ENCODE peak calls at places on chromosomes 3 and 15, in seven cellular contexts. One of them, this sample, is unnamed.

GRCh38 chr3:134453631-134454030 is 32.2 kb downstream of the ANAPC13 start:
- DNase-seq in stimulated activated naive CD8-positive, alpha-beta T cell treated with anti-CD3 and anti-CD28 coated beads, Interleukin-15, amount 100 ng/mL, for 72 hours: no peak
- DNase-seq in SHP77 treated with DMSO at 0.1 percent for 48 hours: no peak
- DNase-seq in activated CD4-positive, alpha-beta T cell treated with anti-CD3 and anti-CD28 coated beads, Interleukin-2, amount 10 ng/mL, durations not matched to agents 7 days and 5 days: no peak
- DNase-seq in stimulated activated CD4-positive, alpha-beta T cell treated with anti-CD3 and anti-CD28 coated beads, Interleukin-2, amount 100 ng/mL, for 24 hours: no peak
- DNase-seq in endothelial cell: no peak
- DNase-seq in Right ventricle myocardium superior: no peak
- DNase-seq in this sample: no peak

GRCh38 chr3:119628816-119629445 is 31.2 kb downstream of the PLA1A start:
- DNase-seq in stimulated activated naive CD8-positive, alpha-beta T cell treated with anti-CD3 and anti-CD28 coated beads, Interleukin-15, amount 100 ng/mL, for 72 hours: no peak
- DNase-seq in SHP77 treated with DMSO at 0.1 percent for 48 hours: no peak
- DNase-seq in activated CD4-positive, alpha-beta T cell treated with anti-CD3 and anti-CD28 coated beads, Interleukin-2, amount 10 ng/mL, durations not matched to agents 7 days and 5 days: no peak
- DNase-seq in stimulated activated CD4-positive, alpha-beta T cell treated with anti-CD3 and anti-CD28 coated beads, Interleukin-2, amount 100 ng/mL, for 24 hours: no peak
- DNase-seq in endothelial cell: no peak
- DNase-seq in Right ventricle myocardium superior: no peak
- DNase-seq in this sample: no peak

GRCh38 chr3:73516656-73517055 is 108.1 kb downstream of the PDZRN3 start:
- DNase-seq in stimulated activated naive CD8-positive, alpha-beta T cell treated with anti-CD3 and anti-CD28 coated beads, Interleukin-15, amount 100 ng/mL, for 72 hours: no peak
- DNase-seq in SHP77 treated with DMSO at 0.1 percent for 48 hours: peak
- DNase-seq in activated CD4-positive, alpha-beta T cell treated with anti-CD3 and anti-CD28 coated beads, Interleukin-2, amount 10 ng/mL, durations not matched to agents 7 days and 5 days: no peak
- DNase-seq in stimulated activated CD4-positive, alpha-beta T cell treated with anti-CD3 and anti-CD28 coated beads, Interleukin-2, amount 100 ng/mL, for 24 hours: no peak
- DNase-seq in endothelial cell: no peak
- DNase-seq in Right ventricle myocardium superior: peak
- DNase-seq in this sample: no peak

GRCh38 chr15:65936317-65936716 is 67.0 kb downstream of the RAB11A start:
- DNase-seq in stimulated activated naive CD8-positive, alpha-beta T cell treated with anti-CD3 and anti-CD28 coated beads, Interleukin-15, amount 100 ng/mL, for 72 hours: no peak
- DNase-seq in SHP77 treated with DMSO at 0.1 percent for 48 hours: no peak
- DNase-seq in activated CD4-positive, alpha-beta T cell treated with anti-CD3 and anti-CD28 coated beads, Interleukin-2, amount 10 ng/mL, durations not matched to agents 7 days and 5 days: no peak
- DNase-seq in stimulated activated CD4-positive, alpha-beta T cell treated with anti-CD3 and anti-CD28 coated beads, Interleukin-2, amount 100 ng/mL, for 24 hours: no peak
- DNase-seq in endothelial cell: no peak
- DNase-seq in Right ventricle myocardium superior: no peak
- DNase-seq in this sample: no peak

GRCh38 chr15:42940527-42940926 is 19.9 kb upstream of the TTBK2 start:
- DNase-seq in stimulated activated naive CD8-positive, alpha-beta T cell treated with anti-CD3 and anti-CD28 coated beads, Interleukin-15, amount 100 ng/mL, for 72 hours: no peak
- DNase-seq in SHP77 treated with DMSO at 0.1 percent for 48 hours: no peak
- DNase-seq in activated CD4-positive, alpha-beta T cell treated with anti-CD3 and anti-CD28 coated beads, Interleukin-2, amount 10 ng/mL, durations not matched to agents 7 days and 5 days: no peak
- DNase-seq in stimulated activated CD4-positive, alpha-beta T cell treated with anti-CD3 and anti-CD28 coated beads, Interleukin-2, amount 100 ng/mL, for 24 hours: no peak
- DNase-seq in endothelial cell: no peak
- DNase-seq in Right ventricle myocardium superior: no peak
- DNase-seq in this sample: no peak

GRCh38 chr3:64940949-64941348 is 253.1 kb upstream of the ADAMTS9 start:
- DNase-seq in stimulated activated naive CD8-positive, alpha-beta T cell treated with anti-CD3 and anti-CD28 coated beads, Interleukin-15, amount 100 ng/mL, for 72 hours: no peak
- DNase-seq in SHP77 treated with DMSO at 0.1 percent for 48 hours: no peak
- DNase-seq in activated CD4-positive, alpha-beta T cell treated with anti-CD3 and anti-CD28 coated beads, Interleukin-2, amount 10 ng/mL, durations not matched to agents 7 days and 5 days: no peak
- DNase-seq in stimulated activated CD4-positive, alpha-beta T cell treated with anti-CD3 and anti-CD28 coated beads, Interleukin-2, amount 100 ng/mL, for 24 hours: no peak
- DNase-seq in endothelial cell: no peak
- DNase-seq in Right ventricle myocardium superior: no peak
- DNase-seq in this sample: no peak

GRCh38 chr3:193829781-193830180 is 236.8 kb downstream of the OPA1 start:
- DNase-seq in stimulated activated naive CD8-positive, alpha-beta T cell treated with anti-CD3 and anti-CD28 coated beads, Interleukin-15, amount 100 ng/mL, for 72 hours: no peak
- DNase-seq in SHP77 treated with DMSO at 0.1 percent for 48 hours: no peak
- DNase-seq in activated CD4-positive, alpha-beta T cell treated with anti-CD3 and anti-CD28 coated beads, Interleukin-2, amount 10 ng/mL, durations not matched to agents 7 days and 5 days: no peak
- DNase-seq in stimulated activated CD4-positive, alpha-beta T cell treated with anti-CD3 and anti-CD28 coated beads, Interleukin-2, amount 100 ng/mL, for 24 hours: no peak
- DNase-seq in endothelial cell: no peak
- DNase-seq in Right ventricle myocardium superior: no peak
- DNase-seq in this sample: peak

GRCh38 chr15:64009798-64010241 is 36.5 kb downstream of the DAPK2 start:
- DNase-seq in stimulated activated naive CD8-positive, alpha-beta T cell treated with anti-CD3 and anti-CD28 coated beads, Interleukin-15, amount 100 ng/mL, for 72 hours: peak
- DNase-seq in SHP77 treated with DMSO at 0.1 percent for 48 hours: no peak
- DNase-seq in activated CD4-positive, alpha-beta T cell treated with anti-CD3 and anti-CD28 coated beads, Interleukin-2, amount 10 ng/mL, durations not matched to agents 7 days and 5 days: peak
- DNase-seq in stimulated activated CD4-positive, alpha-beta T cell treated with anti-CD3 and anti-CD28 coated beads, Interleukin-2, amount 100 ng/mL, for 24 hours: peak
- DNase-seq in endothelial cell: no peak
- DNase-seq in Right ventricle myocardium superior: no peak
- DNase-seq in this sample: no peak

GRCh38 chr3:123104550-123104949 is 37.7 kb downstream of the PDIA5 start:
- DNase-seq in stimulated activated naive CD8-positive, alpha-beta T cell treated with anti-CD3 and anti-CD28 coated beads, Interleukin-15, amount 100 ng/mL, for 72 hours: no peak
- DNase-seq in SHP77 treated with DMSO at 0.1 percent for 48 hours: no peak
- DNase-seq in activated CD4-positive, alpha-beta T cell treated with anti-CD3 and anti-CD28 coated beads, Interleukin-2, amount 10 ng/mL, durations not matched to agents 7 days and 5 days: no peak
- DNase-seq in stimulated activated CD4-positive, alpha-beta T cell treated with anti-CD3 and anti-CD28 coated beads, Interleukin-2, amount 100 ng/mL, for 24 hours: no peak
- DNase-seq in endothelial cell: no peak
- DNase-seq in Right ventricle myocardium superior: no peak
- DNase-seq in this sample: no peak

This sample was measured in NCI-H510A.